ENCODE peak calls at places on chromosomes 2 and 18, in ten cellular contexts. B is IMR-90; E is AG08396; W is activated CD4-positive, alpha-beta T cell treated with anti-CD3 and anti-CD28 coated beads, Interleukin-2, amount 10 ng/mL, durations not matched to agents 24 days and 14 days; G is endothelial cell; S is T-helper 9 cell; L is HCEC 1CT; F is mesothelial cell of epicardium; Q is fibroblast of villous mesenchyme; Y is memory B cell. T is an unnamed sample.

GRCh38 chr2:191311627-191312026 is 66.4 kb downstream of the MYO1B start:
- DNase-seq in E (peak; percentile 24), Q (peak; percentile 69), G (no peak), B (peak; percentile 88), S (no peak), L (peak; percentile 90), W (no peak), Y (no peak), F (no peak), T (no peak)

GRCh38 chr2:241965931-241966412 is 96.4 kb downstream of the RTP5 start:
- DNase-seq in W (peak; percentile 79), E (peak; percentile 88), L (peak; percentile 95), F (no peak), B (peak; percentile 95), Y (peak; percentile 30), Q (peak; percentile 98), S (no peak), G (peak; percentile 36), T (no peak)

GRCh38 chr2:98743835-98744234 is 12.9 kb upstream of the MGAT4A start:
- DNase-seq in G (no peak), E (no peak), S (no peak), W (no peak), L (no peak), Q (no peak), B (no peak), F (no peak), Y (no peak), T (no peak)

GRCh38 chr2:226579519-226579918 is 220.1 kb downstream of the IRS1 start:
- DNase-seq in Q (peak; percentile 40), W (no peak), Y (no peak), L (peak; percentile 55), E (no peak), B (peak; percentile 23), G (no peak), F (no peak), S (no peak), T (no peak)

GRCh38 chr2:27977623-27978312 is 87.2 kb downstream of the BABAM2 start:
- DNase-seq in W (no peak), Q (peak; percentile 85), B (peak; percentile 96), E (peak; percentile 27), L (peak; percentile 96), S (no peak), F (no peak), G (no peak), Y (no peak), T (no peak)

GRCh38 chr18:73040247-73040646 is 172.5 kb upstream of the NETO1 start:
- DNase-seq in Q (no peak), W (no peak), B (no peak), Y (no peak), L (no peak), F (no peak), S (no peak), G (no peak), E (no peak), T (no peak)

GRCh38 chr2:157769866-157770265 is 106.3 kb downstream of the ACVR1 start:
- DNase-seq in E (no peak), Y (no peak), B (no peak), F (no peak), S (no peak), G (no peak), W (no peak), Q (no peak), L (no peak), T (no peak)

GRCh38 chr2:95525294-95526035 is 40.9 kb upstream of the TRIM43B start:
- DNase-seq in B (no peak), L (no peak), G (no peak), S (no peak), W (no peak), F (no peak), E (no peak), Q (no peak), Y (no peak), T (peak; percentile 59)

GRCh38 chr2:1907849-1908533 is 163.7 kb upstream of the PXDN start:
- DNase-seq in F (no peak), G (no peak), E (no peak), W (no peak), Q (no peak), Y (no peak), S (no peak), B (no peak), L (no peak), T (no peak)

GRCh38 chr2:239679755-239680154 is 278.9 kb upstream of the HDAC4 start:
- DNase-seq in F (no peak), L (no peak), E (no peak), G (no peak), Y (no peak), S (no peak), B (no peak), W (no peak), Q (no peak), T (no peak)

GRCh38 chr2:128408349-128409305 is 90.0 kb upstream of the HS6ST1 start:
- DNase-seq in S (no peak), B (peak; percentile 86), L (peak; percentile 55), E (peak; percentile 82), Y (no peak), W (no peak), Q (peak; percentile 77), F (no peak), G (peak; percentile 57), T (no peak)

GRCh38 chr2:59167514-59167913 is 926.4 kb upstream of the FANCL start:
- DNase-seq in B (no peak), G (no peak), Y (no peak), W (no peak), F (no peak), Q (no peak), L (no peak), S (no peak), E (no peak), T (no peak)

GRCh38 chr2:230067990-230068657 is 600 bp downstream of the SLC16A14 start:
- DNase-seq in L (peak; percentile 23), F (peak; percentile 43), B (peak; percentile 13), Q (peak; percentile 25), S (peak; percentile 15), Y (peak; percentile 57), W (peak; percentile 82), E (peak; percentile 66), G (peak; percentile 56), T (peak; percentile 69)

GRCh38 chr2:200635251-200635650 is 49.4 kb downstream of the AOX1 start:
- DNase-seq in W (no peak), Q (no peak), L (no peak), F (no peak), S (no peak), Y (no peak), B (no peak), E (no peak), G (no peak), T (no peak)

GRCh38 chr2:127945281-127945680 is 59.5 kb upstream of the AMMECR1L start:
- DNase-seq in L (no peak), B (no peak), Y (no peak), Q (no peak), E (no peak), W (no peak), S (no peak), F (no peak), G (no peak), T (no peak)

GRCh38 chr2:172962824-172963223 is 112.8 kb upstream of the MAP3K20 start:
- DNase-seq in W (no peak), Q (peak; percentile 50), B (peak; percentile 78), S (no peak), G (no peak), L (peak; percentile 77), F (no peak), E (no peak), Y (no peak), T (no peak)

GRCh38 chr2:31429759-31430438 is 15.4 kb upstream of the XDH start:
- DNase-seq in E (no peak), W (no peak), Y (no peak), G (no peak), Q (no peak), F (no peak), S (peak; percentile 27), B (peak; percentile 50), L (peak; percentile 12), T (no peak)

GRCh38 chr2:74499269-74499939 is at the start of gene LBX2:
- DNase-seq in B (no peak), Y (no peak), F (no peak), L (no peak), E (peak; percentile 40), W (no peak), S (no peak), Q (peak; percentile 37), G (no peak), T (no peak)

GRCh38 chr2:602571-603366 is 74.4 kb downstream of the TMEM18 start:
- DNase-seq in S (no peak), W (no peak), G (no peak), F (no peak), Y (no peak), B (no peak), L (no peak), E (no peak), Q (no peak), T (no peak)

GRCh38 chr2:201661366-201661765 is 18.1 kb upstream of the TMEM237 start:
- DNase-seq in F (no peak), L (no peak), G (no peak), W (no peak), Y (no peak), B (no peak), E (no peak), Q (no peak), S (no peak), T (no peak)

GRCh38 chr2:69309336-69310048 is 77.5 kb downstream of the GFPT1 start:
- DNase-seq in S (no peak), B (peak; percentile 64), G (no peak), Y (no peak), F (no peak), E (peak; percentile 70), Q (peak; percentile 88), L (peak; percentile 30), W (peak; percentile 57), T (peak; percentile 67)